ENCODE peak calls at places on chromosomes 16 and 17, in seven cellular contexts. One of them, this sample, is unnamed.

GRCh38 chr17:30599424-30600061 is 122.3 kb downstream of the GOSR1 start:
- DNase-seq in HCT116: no peak
- DNase-seq in PC-9: peak; percentile 62
- DNase-seq in hepatocyte: no peak
- DNase-seq in PC-3: no peak
- DNase-seq in astrocyte: no peak
- DNase-seq in endothelial cell of umbilical vein: no peak
- DNase-seq in this sample: peak; percentile 30

GRCh38 chr16:48353565-48354163 is 31.5 kb downstream of the SIAH1 start:
- DNase-seq in HCT116: peak; percentile 51
- DNase-seq in PC-9: peak; percentile 68
- DNase-seq in hepatocyte: peak; percentile 80
- DNase-seq in PC-3: peak; percentile 69
- DNase-seq in astrocyte: peak; percentile 55
- DNase-seq in endothelial cell of umbilical vein: peak; percentile 75
- DNase-seq in this sample: peak; percentile 70

GRCh38 chr17:45907720-45908395 is 13.5 kb downstream of the MAPT start:
- DNase-seq in HCT116: no peak
- DNase-seq in PC-9: no peak
- DNase-seq in hepatocyte: no peak
- DNase-seq in PC-3: no peak
- DNase-seq in astrocyte: no peak
- DNase-seq in endothelial cell of umbilical vein: no peak
- DNase-seq in this sample: no peak

GRCh38 chr16:27642753-27643152 is 92.8 kb downstream of the KATNIP start:
- DNase-seq in HCT116: peak; percentile 7
- DNase-seq in PC-9: no peak
- DNase-seq in hepatocyte: no peak
- DNase-seq in PC-3: peak; percentile 30
- DNase-seq in astrocyte: no peak
- DNase-seq in endothelial cell of umbilical vein: no peak
- DNase-seq in this sample: no peak

GRCh38 chr16:51359141-51359960 is 208.3 kb upstream of the SALL1 start:
- DNase-seq in HCT116: no peak
- DNase-seq in PC-9: no peak
- DNase-seq in hepatocyte: no peak
- DNase-seq in PC-3: no peak
- DNase-seq in astrocyte: no peak
- DNase-seq in endothelial cell of umbilical vein: no peak
- DNase-seq in this sample: no peak

GRCh38 chr17:57419940-57420522 is 163.7 kb downstream of the MSI2 start:
- DNase-seq in HCT116: no peak
- DNase-seq in PC-9: no peak
- DNase-seq in hepatocyte: no peak
- DNase-seq in PC-3: peak; percentile 76
- DNase-seq in astrocyte: no peak
- DNase-seq in endothelial cell of umbilical vein: no peak
- DNase-seq in this sample: no peak

GRCh38 chr17:78040561-78041400 is 82.3 kb downstream of the TNRC6C start:
- DNase-seq in HCT116: peak; percentile 56
- DNase-seq in PC-9: no peak
- DNase-seq in hepatocyte: peak; percentile 30
- DNase-seq in PC-3: peak; percentile 80
- DNase-seq in astrocyte: peak; percentile 39
- DNase-seq in endothelial cell of umbilical vein: peak; percentile 85
- DNase-seq in this sample: no peak

GRCh38 chr17:17959520-17960361 is 12.5 kb downstream of the TOM1L2 start:
- DNase-seq in HCT116: no peak
- DNase-seq in PC-9: no peak
- DNase-seq in hepatocyte: no peak
- DNase-seq in PC-3: no peak
- DNase-seq in astrocyte: peak; percentile 70
- DNase-seq in endothelial cell of umbilical vein: peak; percentile 55
- DNase-seq in this sample: no peak

GRCh38 chr17:65750678-65751077 is 189.2 kb upstream of the AXIN2 start:
- DNase-seq in HCT116: peak; percentile 93
- DNase-seq in PC-9: peak; percentile 89
- DNase-seq in hepatocyte: peak; percentile 64
- DNase-seq in PC-3: peak; percentile 99
- DNase-seq in astrocyte: peak; percentile 95
- DNase-seq in endothelial cell of umbilical vein: peak; percentile 62
- DNase-seq in this sample: peak; percentile 92

GRCh38 chr17:61218438-61218837 is 181.2 kb upstream of the TBX2 start:
- DNase-seq in HCT116: no peak
- DNase-seq in PC-9: no peak
- DNase-seq in hepatocyte: no peak
- DNase-seq in PC-3: peak; percentile 65
- DNase-seq in astrocyte: peak; percentile 36
- DNase-seq in endothelial cell of umbilical vein: no peak
- DNase-seq in this sample: peak; percentile 18

GRCh38 chr16:74608944-74609343 is 2.0 kb upstream of the GLG1 start:
- DNase-seq in HCT116: no peak
- DNase-seq in PC-9: no peak
- DNase-seq in hepatocyte: no peak
- DNase-seq in PC-3: no peak
- DNase-seq in astrocyte: no peak
- DNase-seq in endothelial cell of umbilical vein: no peak
- DNase-seq in this sample: no peak

GRCh38 chr16:1791256-1791942 is 2.1 kb downstream of the IGFALS start:
- DNase-seq in HCT116: no peak
- DNase-seq in PC-9: no peak
- DNase-seq in hepatocyte: peak; percentile 5
- DNase-seq in PC-3: no peak
- DNase-seq in astrocyte: no peak
- DNase-seq in endothelial cell of umbilical vein: no peak
- DNase-seq in this sample: no peak

GRCh38 chr16:69399361-69399760 is 13.6 kb upstream of the TERF2 start:
- DNase-seq in HCT116: no peak
- DNase-seq in PC-9: no peak
- DNase-seq in hepatocyte: no peak
- DNase-seq in PC-3: no peak
- DNase-seq in astrocyte: no peak
- DNase-seq in endothelial cell of umbilical vein: peak; percentile 69
- DNase-seq in this sample: no peak

GRCh38 chr16:77660311-77660710 is 62.0 kb upstream of the NUDT7 start:
- DNase-seq in HCT116: peak; percentile 22
- DNase-seq in PC-9: no peak
- DNase-seq in hepatocyte: peak; percentile 73
- DNase-seq in PC-3: peak; percentile 30
- DNase-seq in astrocyte: peak; percentile 41
- DNase-seq in endothelial cell of umbilical vein: peak; percentile 81
- DNase-seq in this sample: no peak

GRCh38 chr17:69406906-69407305 is 7.6 kb upstream of the MAP2K6 start:
- DNase-seq in HCT116: no peak
- DNase-seq in PC-9: no peak
- DNase-seq in hepatocyte: no peak
- DNase-seq in PC-3: peak; percentile 55
- DNase-seq in astrocyte: no peak
- DNase-seq in endothelial cell of umbilical vein: no peak
- DNase-seq in this sample: no peak

GRCh38 chr16:52435573-52435972 is 111.4 kb downstream of the TOX3 start:
- DNase-seq in HCT116: no peak
- DNase-seq in PC-9: no peak
- DNase-seq in hepatocyte: no peak
- DNase-seq in PC-3: no peak
- DNase-seq in astrocyte: no peak
- DNase-seq in endothelial cell of umbilical vein: no peak
- DNase-seq in this sample: no peak

GRCh38 chr17:28492352-28493310 is 13.5 kb upstream of the FOXN1 start:
- DNase-seq in HCT116: no peak
- DNase-seq in PC-9: no peak
- DNase-seq in hepatocyte: no peak
- DNase-seq in PC-3: no peak
- DNase-seq in astrocyte: no peak
- DNase-seq in endothelial cell of umbilical vein: no peak
- DNase-seq in this sample: no peak

GRCh38 chr16:46972971-46973456 is 460 bp downstream of the DNAJA2 start:
- DNase-seq in HCT116: no peak
- DNase-seq in PC-9: peak; percentile 57
- DNase-seq in hepatocyte: peak; percentile 63
- DNase-seq in PC-3: peak; percentile 16
- DNase-seq in astrocyte: no peak
- DNase-seq in endothelial cell of umbilical vein: no peak
- DNase-seq in this sample: peak; percentile 13

GRCh38 chr17:39894681-39895376 is 23.6 kb downstream of the GSDMB start:
- DNase-seq in HCT116: no peak
- DNase-seq in PC-9: no peak
- DNase-seq in hepatocyte: no peak
- DNase-seq in PC-3: no peak
- DNase-seq in astrocyte: no peak
- DNase-seq in endothelial cell of umbilical vein: peak; percentile 2
- DNase-seq in this sample: no peak

GRCh38 chr17:2796164-2797140 is at the start of gene RAP1GAP2:
- DNase-seq in HCT116: no peak
- DNase-seq in PC-9: no peak
- DNase-seq in hepatocyte: no peak
- DNase-seq in PC-3: no peak
- DNase-seq in astrocyte: no peak
- DNase-seq in endothelial cell of umbilical vein: no peak
- DNase-seq in this sample: peak; percentile 62

GRCh38 chr17:10875411-10875810 is 37.5 kb upstream of the PIRT start:
- DNase-seq in HCT116: no peak
- DNase-seq in PC-9: no peak
- DNase-seq in hepatocyte: peak; percentile 62
- DNase-seq in PC-3: peak; percentile 19
- DNase-seq in astrocyte: no peak
- DNase-seq in endothelial cell of umbilical vein: no peak
- DNase-seq in this sample: peak; percentile 24

GRCh38 chr16:87495578-87495977 is 2.8 kb upstream of the ZCCHC14 start:
- DNase-seq in HCT116: no peak
- DNase-seq in PC-9: no peak
- DNase-seq in hepatocyte: no peak
- DNase-seq in PC-3: no peak
- DNase-seq in astrocyte: no peak
- DNase-seq in endothelial cell of umbilical vein: no peak
- DNase-seq in this sample: no peak

GRCh38 chr16:49826515-49826914 is 29.4 kb downstream of the ZNF423 start:
- DNase-seq in HCT116: no peak
- DNase-seq in PC-9: no peak
- DNase-seq in hepatocyte: no peak
- DNase-seq in PC-3: no peak
- DNase-seq in astrocyte: no peak
- DNase-seq in endothelial cell of umbilical vein: peak; percentile 70
- DNase-seq in this sample: no peak

GRCh38 chr17:34241062-34241461 is 14.0 kb upstream of the CCL2 start:
- DNase-seq in HCT116: no peak
- DNase-seq in PC-9: no peak
- DNase-seq in hepatocyte: no peak
- DNase-seq in PC-3: no peak
- DNase-seq in astrocyte: peak; percentile 32
- DNase-seq in endothelial cell of umbilical vein: peak; percentile 79
- DNase-seq in this sample: no peak

GRCh38 chr16:52114414-52114813 is 432.5 kb downstream of the TOX3 start:
- DNase-seq in HCT116: no peak
- DNase-seq in PC-9: peak; percentile 55
- DNase-seq in hepatocyte: peak; percentile 8
- DNase-seq in PC-3: no peak
- DNase-seq in astrocyte: no peak
- DNase-seq in endothelial cell of umbilical vein: no peak
- DNase-seq in this sample: no peak

GRCh38 chr17:73320601-73321264 is 8.9 kb upstream of the CDC42EP4 start:
- DNase-seq in HCT116: no peak
- DNase-seq in PC-9: no peak
- DNase-seq in hepatocyte: no peak
- DNase-seq in PC-3: no peak
- DNase-seq in astrocyte: no peak
- DNase-seq in endothelial cell of umbilical vein: no peak
- DNase-seq in this sample: no peak

GRCh38 chr17:63692195-63692816 is 7.6 kb downstream of the LIMD2 start:
- DNase-seq in HCT116: no peak
- DNase-seq in PC-9: no peak
- DNase-seq in hepatocyte: no peak
- DNase-seq in PC-3: no peak
- DNase-seq in astrocyte: no peak
- DNase-seq in endothelial cell of umbilical vein: no peak
- DNase-seq in this sample: no peak
- TF ChIP-seq CTCF in HCT116: peak; percentile 14
- TF ChIP-seq CTCF in PC-9: no peak
- TF ChIP-seq CTCF in hepatocyte: no peak
- TF ChIP-seq CTCF in PC-3: no peak
- TF ChIP-seq CTCF in astrocyte: no peak
- TF ChIP-seq CTCF in endothelial cell of umbilical vein: no peak
- TF ChIP-seq CTCF in this sample: no peak

DNA sequence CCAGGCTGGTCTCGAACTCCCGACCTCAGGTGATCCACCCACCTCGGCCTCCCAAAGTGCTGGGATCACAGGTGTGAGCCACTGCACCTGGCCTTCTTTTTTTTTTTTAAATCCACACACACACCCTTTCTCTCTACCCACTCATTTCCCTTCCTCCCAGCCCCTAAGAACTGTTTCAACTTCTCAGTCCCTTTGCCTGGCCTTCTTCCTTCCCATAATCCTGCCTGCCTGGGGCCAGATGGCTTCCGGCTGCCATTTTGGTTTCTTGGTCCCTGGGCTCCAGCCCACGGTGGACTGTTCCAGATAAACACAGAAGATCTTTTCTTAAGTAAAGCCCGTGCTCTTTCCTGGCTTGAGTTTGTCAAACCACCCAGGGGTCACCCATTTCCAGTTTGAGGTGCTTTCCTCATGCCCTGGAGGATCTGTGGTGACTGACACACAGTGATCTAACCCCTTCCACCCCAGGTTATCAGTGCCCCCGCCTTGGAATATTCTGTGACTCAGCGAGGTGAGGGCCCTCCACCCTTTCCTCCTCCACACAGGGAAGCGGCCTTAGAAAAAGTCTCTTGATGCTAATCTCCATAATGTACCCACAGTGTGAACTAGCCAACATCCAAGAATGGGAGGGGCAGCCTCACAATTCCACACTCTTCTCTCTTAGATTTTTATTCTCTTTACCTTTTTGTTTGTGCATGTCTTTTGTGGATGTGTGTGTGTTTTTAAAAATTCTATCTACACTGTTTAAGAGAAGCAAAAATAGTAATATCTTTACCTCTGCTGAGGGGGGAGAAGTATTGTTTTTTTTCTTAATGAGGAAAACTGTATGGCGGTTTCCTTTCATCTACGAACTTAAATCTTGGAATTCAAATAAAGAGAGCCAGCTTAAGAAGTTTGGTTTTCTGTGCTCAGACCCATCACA is 60.0 kb downstream of the CRISPLD2 start:
- DNase-seq in HCT116: peak; percentile 38
- DNase-seq in PC-9: peak; percentile 91
- DNase-seq in hepatocyte: peak; percentile 52
- DNase-seq in PC-3: peak; percentile 33
- DNase-seq in astrocyte: no peak
- DNase-seq in endothelial cell of umbilical vein: peak; percentile 18
- DNase-seq in this sample: no peak
- H2AFZ ChIP-seq in HCT116: peak overlapping the region; percentile 36
- H2AFZ ChIP-seq in PC-9: peak overlapping the region; percentile 53
- H2AFZ ChIP-seq in hepatocyte: no peak overlapping the region
- H2AFZ ChIP-seq in PC-3: peak overlapping the region; percentile 57
- H2AFZ ChIP-seq in astrocyte: no peak overlapping the region
- H2AFZ ChIP-seq in endothelial cell of umbilical vein: peak overlapping the region; percentile 47
- H2AFZ ChIP-seq in this sample: no peak overlapping the region

GRCh38 chr17:1473170-1473569 is 17.1 kb upstream of the CRK start:
- DNase-seq in HCT116: no peak
- DNase-seq in PC-9: no peak
- DNase-seq in hepatocyte: no peak
- DNase-seq in PC-3: no peak
- DNase-seq in astrocyte: no peak
- DNase-seq in endothelial cell of umbilical vein: no peak
- DNase-seq in this sample: no peak
- TF ChIP-seq CTCF in HCT116: no peak
- TF ChIP-seq CTCF in PC-9: no peak
- TF ChIP-seq CTCF in hepatocyte: no peak
- TF ChIP-seq CTCF in PC-3: no peak
- TF ChIP-seq CTCF in astrocyte: no peak
- TF ChIP-seq CTCF in endothelial cell of umbilical vein: no peak
- TF ChIP-seq CTCF in this sample: no peak

GRCh38 chr16:57870753-57871454 is 68.6 kb upstream of the KIFC3 start:
- DNase-seq in HCT116: no peak
- DNase-seq in PC-9: no peak
- DNase-seq in hepatocyte: no peak
- DNase-seq in PC-3: no peak
- DNase-seq in astrocyte: no peak
- DNase-seq in endothelial cell of umbilical vein: no peak
- DNase-seq in this sample: no peak
- H2AFZ ChIP-seq in HCT116: peak overlapping the region; percentile 74
- H2AFZ ChIP-seq in PC-9: no peak overlapping the region
- H2AFZ ChIP-seq in hepatocyte: no peak overlapping the region
- H2AFZ ChIP-seq in PC-3: no peak overlapping the region
- H2AFZ ChIP-seq in astrocyte: no peak overlapping the region
- H2AFZ ChIP-seq in endothelial cell of umbilical vein: no peak overlapping the region
- H2AFZ ChIP-seq in this sample: no peak overlapping the region